ENCODE peak calls at places on chromosome 7, in four cellular contexts. E, P, Y and R are unnamed samples.

GRCh38 chr7:141737118-141737835 is 881 bp upstream of the SSBP1 start:
- DNase-seq in E (no peak), P (no peak), Y (no peak), R (peak; percentile 77)

GRCh38 chr7:87058739-87059524 is 522 bp downstream of the ELAPOR2 start:
- DNase-seq in E (no peak), P (peak; percentile 78), Y (peak; percentile 66), R (no peak)

GRCh38 chr7:82605247-82605864 is 161.8 kb upstream of the CACNA2D1 start:
- DNase-seq in E (no peak), P (peak; percentile 76), Y (no peak), R (no peak)

GRCh38 chr7:34011711-34012110 is 106.4 kb downstream of the BMPER start:
- DNase-seq in E (no peak), P (peak; percentile 7), Y (no peak), R (no peak)

GRCh38 chr7:7439564-7439963 is 96.1 kb downstream of the COL28A1 start:
- DNase-seq in E (no peak), P (no peak), Y (no peak), R (no peak)

GRCh38 chr7:82985144-82985802 is 177.4 kb downstream of the PCLO start:
- DNase-seq in E (no peak), P (no peak), Y (no peak), R (no peak)

GRCh38 chr7:73596191-73597065 is 18.0 kb upstream of the TBL2 start:
- DNase-seq in E (no peak), P (peak; percentile 36), Y (no peak), R (no peak)

GRCh38 chr7:116588225-116588624 is 63.4 kb downstream of the CAV1 start:
- DNase-seq in E (no peak), P (peak; percentile 17), Y (no peak), R (peak; percentile 80)

GRCh38 chr7:98877146-98877545 is 1.2 kb upstream of the TRRAP start:
- DNase-seq in E (no peak), P (no peak), Y (no peak), R (peak; percentile 64)

GRCh38 chr7:47465191-47465590 is 116.7 kb downstream of the TNS3 start:
- DNase-seq in E (no peak), P (no peak), Y (no peak), R (no peak)

GRCh38 chr7:42099837-42100508 is 137.0 kb downstream of the GLI3 start:
- DNase-seq in E (no peak), P (no peak), Y (no peak), R (no peak)

GRCh38 chr7:125436220-125436619 is 506.6 kb upstream of the POT1 start:
- DNase-seq in E (no peak), P (no peak), Y (no peak), R (no peak)

GRCh38 chr7:151135866-151136514 is 31.5 kb downstream of the GBX1 start:
- DNase-seq in E (no peak), P (no peak), Y (peak; percentile 34), R (peak; percentile 72)

GRCh38 chr7:25775570-25775969 is 376.4 kb upstream of the NFE2L3 start:
- DNase-seq in E (no peak), P (no peak), Y (no peak), R (no peak)

GRCh38 chr7:25776737-25777109 is 375.3 kb upstream of the NFE2L3 start:
- DNase-seq in E (no peak), P (no peak), Y (no peak), R (no peak)

GRCh38 chr7:25779002-25779546 is 372.9 kb upstream of the NFE2L3 start:
- DNase-seq in E (no peak), P (no peak), Y (no peak), R (no peak)

GRCh38 chr7:25775999-25776736 is 375.8 kb upstream of the NFE2L3 start:
- DNase-seq in E (no peak), P (no peak), Y (no peak), R (no peak)

GRCh38 chr7:25777969-25778767 is 373.8 kb upstream of the NFE2L3 start:
- DNase-seq in E (no peak), P (no peak), Y (no peak), R (no peak)
- H3K27ac ChIP-seq in E (no peak overlapping the region), P (no peak overlapping the region), Y (no peak overlapping the region), R (no peak overlapping the region)

DNA sequence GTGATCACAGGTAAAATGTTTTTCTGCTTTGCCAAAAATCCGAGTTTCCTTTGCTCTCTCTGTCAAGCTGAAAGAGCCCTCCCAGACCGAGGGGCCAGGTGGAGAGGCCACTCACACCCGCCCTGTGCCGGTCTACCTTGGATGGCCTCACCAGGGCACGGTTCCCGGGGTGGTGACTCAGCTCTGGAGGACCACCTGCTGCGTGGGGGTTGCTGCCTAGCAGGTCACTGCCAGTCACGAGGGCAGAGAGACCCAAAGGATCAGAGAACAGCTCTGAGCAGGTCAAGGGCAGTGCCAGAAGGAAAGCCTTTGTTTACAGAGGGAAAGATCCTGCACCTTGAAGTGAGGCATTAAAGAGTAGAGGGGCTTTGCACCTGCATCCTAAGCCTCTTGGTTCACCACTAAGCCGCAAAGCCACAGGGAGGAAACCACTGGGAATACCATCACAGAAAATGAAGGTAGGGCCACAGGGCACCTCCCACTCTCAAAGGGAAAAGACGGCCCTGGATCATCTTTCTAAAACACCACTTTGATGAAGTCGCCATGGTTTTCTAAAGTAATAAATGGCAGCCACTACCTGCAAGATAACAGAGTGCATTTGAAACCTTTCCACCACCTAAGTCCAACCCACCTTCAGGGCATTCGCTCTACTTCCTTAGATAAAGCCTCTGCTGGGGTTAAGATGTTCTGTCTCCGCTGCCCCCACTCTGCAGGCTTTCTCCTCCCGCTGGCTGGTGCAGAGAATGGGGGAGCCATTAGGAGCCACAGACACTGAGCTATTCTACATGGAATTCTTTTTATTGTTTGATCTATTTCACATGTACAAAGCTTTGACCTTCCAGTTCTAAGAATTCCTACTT is 160.4 kb upstream of the KLF14 start:
- DNase-seq in E (no peak), P (no peak), Y (peak; percentile 78), R (no peak)
- TF ChIP-seq POLR2AphosphoS5 in E (no peak), P (no peak), Y (no peak), R (peak; percentile 31)

DNA sequence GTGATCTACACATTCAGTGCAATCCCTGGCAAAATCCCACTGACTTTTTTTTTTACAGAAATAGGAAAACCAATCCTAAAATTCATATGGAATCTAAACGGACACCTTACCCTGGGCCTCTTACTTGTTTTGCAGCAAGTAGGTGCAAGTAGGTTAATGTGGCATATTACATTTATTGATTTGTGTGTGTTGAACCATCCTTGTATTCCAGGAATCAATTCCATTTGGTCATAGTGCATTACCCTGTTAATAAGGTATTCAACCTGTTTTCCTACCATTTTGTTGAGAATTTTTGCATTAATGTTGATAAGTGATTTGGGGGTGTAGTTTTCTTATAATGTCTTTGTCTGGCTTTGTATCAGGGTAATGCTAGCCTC is 13.6 kb upstream of the FKBP9 start:
- DNase-seq in E (no peak), P (no peak), Y (no peak), R (no peak)
- H3K27ac ChIP-seq in E (no peak overlapping the region), P (no peak overlapping the region), Y (peak overlapping the region; percentile 96), R (peak overlapping the region; percentile 93)

GRCh38 chr7:131288446-131288845 is 39.2 kb upstream of the MKLN1 start:
- DNase-seq in E (no peak), P (no peak), Y (no peak), R (no peak)

GRCh38 chr7:131289051-131289450 is 38.6 kb upstream of the MKLN1 start:
- DNase-seq in E (no peak), P (no peak), Y (no peak), R (no peak)

GRCh38 chr7:131281649-131282048 is 46.0 kb upstream of the MKLN1 start:
- DNase-seq in E (no peak), P (no peak), Y (no peak), R (no peak)

GRCh38 chr7:131285558-131285957 is 42.1 kb upstream of the MKLN1 start:
- DNase-seq in E (no peak), P (no peak), Y (no peak), R (no peak)

GRCh38 chr7:131284702-131285419 is 42.8 kb upstream of the MKLN1 start:
- DNase-seq in E (no peak), P (no peak), Y (peak; percentile 85), R (no peak)
- TF ChIP-seq POLR2AphosphoS5 in E (no peak), P (no peak), Y (peak; percentile 51), R (no peak)

GRCh38 chr7:17556247-17556646 is 257.8 kb downstream of the AHR start:
- DNase-seq in E (no peak), P (no peak), Y (no peak), R (no peak)
- H3K27ac ChIP-seq in E (no peak overlapping the region), P (no peak overlapping the region), Y (peak overlapping the region; percentile 17), R (no peak overlapping the region)

GRCh38 chr7:121005996-121006565 is 17.6 kb downstream of the CPED1 start:
- DNase-seq in E (no peak), P (no peak), Y (no peak), R (no peak)

GRCh38 chr7:121003986-121004685 is 15.6 kb downstream of the CPED1 start:
- DNase-seq in E (no peak), P (no peak), Y (peak; percentile 86), R (no peak)

GRCh38 chr7:121002755-121003114 is 14.2 kb downstream of the CPED1 start:
- DNase-seq in E (no peak), P (no peak), Y (no peak), R (no peak)

GRCh38 chr7:121011401-121011800 is 22.9 kb downstream of the CPED1 start:
- DNase-seq in E (no peak), P (no peak), Y (no peak), R (no peak)

DNA sequence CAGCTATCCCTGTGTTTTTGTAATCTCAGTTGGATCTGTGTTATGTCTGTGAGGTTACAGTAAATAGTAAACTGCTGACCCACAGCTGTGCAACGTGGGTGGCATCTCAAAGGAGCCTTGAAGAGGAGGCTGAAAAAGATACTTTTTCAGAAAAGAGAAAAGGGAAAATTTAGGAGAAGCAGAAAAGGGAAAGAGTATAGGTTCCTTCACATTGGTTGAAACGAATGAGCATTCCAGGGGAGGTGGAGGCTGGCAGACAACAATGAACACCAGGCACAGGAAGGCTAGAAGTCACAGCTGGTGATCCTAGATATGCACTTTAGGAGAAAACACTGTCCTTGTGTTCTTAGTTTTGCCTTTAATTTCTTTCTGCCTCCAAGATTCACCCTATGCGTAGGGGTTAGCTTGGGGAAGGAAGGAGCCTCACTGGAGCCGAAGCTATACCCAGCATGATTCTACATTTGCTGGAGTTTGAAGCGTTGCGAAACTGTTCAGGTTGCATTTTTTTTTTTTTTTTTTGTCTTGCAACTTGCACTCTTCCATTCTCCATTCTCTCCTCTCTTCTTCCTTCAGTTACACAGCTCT is 18.3 kb downstream of the CPED1 start:
- DNase-seq in E (no peak), P (no peak), Y (no peak), R (no peak)
- TF ChIP-seq POLR2AphosphoS5 in E (no peak), P (no peak), Y (no peak), R (no peak)